ENCODE peak calls at places on chromosomes 13 and 19, in seven cellular contexts. U, W, G, N, L, B and J are unnamed samples.

GRCh38 chr19:40578442-40578908 is 1.8 kb downstream of the SHKBP1 start:
- DNase-seq in U (no peak), W (no peak), G (no peak), N (peak; percentile 86), L (peak; percentile 58), B (no peak), J (peak; percentile 24)

GRCh38 chr13:100542546-100543156 is 45.9 kb downstream of the GGACT start:
- DNase-seq in U (no peak), W (no peak), G (no peak), N (no peak), L (peak; percentile 85), B (peak; percentile 70), J (peak; percentile 80)

GRCh38 chr19:33416307-33417215 is 43.1 kb downstream of the CEBPG start:
- DNase-seq in U (peak; percentile 46), W (no peak), G (peak; percentile 49), N (peak; percentile 87), L (peak; percentile 94), B (peak; percentile 85), J (peak; percentile 90)

GRCh38 chr13:73898276-73898675 is 235.9 kb downstream of the KLF12 start:
- DNase-seq in U (no peak), W (no peak), G (no peak), N (no peak), L (no peak), B (no peak), J (no peak)

GRCh38 chr19:18434411-18435184 is 3.3 kb downstream of the ISYNA1 start:
- DNase-seq in U (no peak), W (no peak), G (no peak), N (no peak), L (no peak), B (no peak), J (no peak)

GRCh38 chr13:59444210-59444857 is 719.4 kb downstream of the DIAPH3 start:
- DNase-seq in U (no peak), W (no peak), G (no peak), N (no peak), L (no peak), B (no peak), J (peak; percentile 72)

GRCh38 chr13:98906746-98907502 is 70.9 kb downstream of the DOCK9 start:
- DNase-seq in U (no peak), W (no peak), G (no peak), N (no peak), L (no peak), B (no peak), J (no peak)

GRCh38 chr13:101916108-101916757 is 463.8 kb downstream of the ITGBL1 start:
- DNase-seq in U (no peak), W (no peak), G (no peak), N (peak; percentile 77), L (peak; percentile 59), B (peak; percentile 15), J (peak; percentile 80)

GRCh38 chr19:55580628-55581144 is at the start of gene ZNF579:
- DNase-seq in U (peak; percentile 56), W (peak; percentile 89), G (no peak), N (peak; percentile 89), L (peak; percentile 95), B (peak; percentile 85), J (peak; percentile 85)

GRCh38 chr13:49996951-49997895 is at the start of gene TRIM13:
- DNase-seq in U (peak; percentile 71), W (peak; percentile 88), G (peak; percentile 64), N (peak; percentile 87), L (peak; percentile 87), B (peak; percentile 76), J (peak; percentile 88)

GRCh38 chr19:2420490-2420889 is 6.9 kb downstream of the TIMM13 start:
- DNase-seq in U (no peak), W (no peak), G (no peak), N (no peak), L (no peak), B (no peak), J (no peak)

GRCh38 chr19:47351545-47351944 is 2.4 kb downstream of the DHX34 start:
- DNase-seq in U (no peak), W (no peak), G (no peak), N (no peak), L (peak; percentile 23), B (no peak), J (no peak)

GRCh38 chr13:107234315-107234714 is 666.4 kb upstream of the ARGLU1 start:
- DNase-seq in U (no peak), W (no peak), G (no peak), N (no peak), L (no peak), B (no peak), J (no peak)

GRCh38 chr19:14686411-14686810 is 3.4 kb upstream of the ZNF333 start:
- DNase-seq in U (no peak), W (no peak), G (no peak), N (peak; percentile 25), L (peak; percentile 35), B (no peak), J (peak; percentile 48)

GRCh38 chr13:102983496-102983895 is 82.7 kb downstream of the SLC10A2 start:
- DNase-seq in U (no peak), W (no peak), G (no peak), N (no peak), L (no peak), B (no peak), J (no peak)

GRCh38 chr19:2578391-2578826 is 102.5 kb downstream of the GADD45B start:
- DNase-seq in U (no peak), W (no peak), G (no peak), N (peak; percentile 50), L (no peak), B (no peak), J (no peak)

GRCh38 chr13:33139186-33139585 is 123.0 kb downstream of the KL start:
- DNase-seq in U (no peak), W (no peak), G (no peak), N (no peak), L (peak; percentile 67), B (no peak), J (no peak)

GRCh38 chr13:113398963-113399754 is 35.2 kb upstream of the GRTP1 start:
- DNase-seq in U (no peak), W (no peak), G (no peak), N (peak; percentile 26), L (no peak), B (no peak), J (no peak)

GRCh38 chr13:49772828-49773227 is 19.7 kb downstream of the KPNA3 start:
- DNase-seq in U (no peak), W (no peak), G (no peak), N (no peak), L (no peak), B (no peak), J (no peak)

GRCh38 chr13:98252931-98253470 is 75.9 kb upstream of the RNF113B start:
- DNase-seq in U (no peak), W (no peak), G (no peak), N (no peak), L (no peak), B (no peak), J (no peak)

GRCh38 chr19:14542721-14543328 is 13.4 kb downstream of the TECR start:
- DNase-seq in U (no peak), W (no peak), G (no peak), N (no peak), L (no peak), B (no peak), J (peak; percentile 65)

GRCh38 chr13:77697208-77698103 is at the start of gene SLAIN1:
- DNase-seq in U (peak; percentile 71), W (peak; percentile 74), G (peak; percentile 78), N (peak; percentile 90), L (peak; percentile 87), B (peak; percentile 95), J (peak; percentile 85)

GRCh38 chr19:36331353-36332228 is 47.4 kb downstream of the ZFP14 start:
- DNase-seq in U (peak; percentile 43), W (peak; percentile 81), G (peak; percentile 21), N (peak; percentile 96), L (peak; percentile 90), B (peak; percentile 85), J (peak; percentile 99)

GRCh38 chr19:18121166-18121565 is 23.6 kb downstream of the MAST3 start:
- DNase-seq in U (no peak), W (no peak), G (no peak), N (no peak), L (no peak), B (no peak), J (no peak)

GRCh38 chr19:22052644-22053013 is 345 bp downstream of the ZNF257 start:
- DNase-seq in U (no peak), W (peak; percentile 12), G (no peak), N (no peak), L (no peak), B (no peak), J (no peak)

GRCh38 chr19:3025516-3025890 is 3.6 kb downstream of the TLE2 start:
- DNase-seq in U (no peak), W (no peak), G (no peak), N (no peak), L (peak; percentile 64), B (no peak), J (no peak)

GRCh38 chr19:17376935-17377600 is at the start of gene PLVAP:
- DNase-seq in U (no peak), W (no peak), G (no peak), N (no peak), L (no peak), B (no peak), J (no peak)

GRCh38 chr19:39692166-39692565 is 12.1 kb upstream of the LGALS14 start:
- DNase-seq in U (no peak), W (no peak), G (no peak), N (no peak), L (no peak), B (no peak), J (no peak)

GRCh38 chr13:109883181-109884180 is 97.1 kb upstream of the IRS2 start:
- DNase-seq in U (no peak), W (no peak), G (no peak), N (no peak), L (no peak), B (no peak), J (no peak)

GRCh38 chr19:13095934-13096890 is 6.4 kb downstream of the LYL1 start:
- DNase-seq in U (no peak), W (peak; percentile 51), G (no peak), N (peak; percentile 75), L (peak; percentile 22), B (no peak), J (no peak)

GRCh38 chr19:45391346-45391745 is 13.5 kb downstream of the PPP1R13L start:
- DNase-seq in U (no peak), W (no peak), G (no peak), N (peak; percentile 46), L (peak; percentile 9), B (no peak), J (peak; percentile 4)

GRCh38 chr19:55437410-55437809 is 5.7 kb downstream of the SHISA7 start:
- DNase-seq in U (no peak), W (no peak), G (no peak), N (peak; percentile 85), L (peak; percentile 42), B (no peak), J (peak; percentile 25)

GRCh38 chr13:29594310-29594709 is 1.2 kb downstream of the SLC7A1 start:
- DNase-seq in U (peak; percentile 10), W (peak; percentile 40), G (no peak), N (no peak), L (peak; percentile 89), B (peak; percentile 57), J (peak; percentile 53)

GRCh38 chr13:95243207-95243606 is 58.0 kb downstream of the ABCC4 start:
- DNase-seq in U (no peak), W (no peak), G (no peak), N (no peak), L (no peak), B (no peak), J (no peak)

GRCh38 chr19:46089432-46089831 is 35.1 kb downstream of the IGFL3 start:
- DNase-seq in U (no peak), W (no peak), G (no peak), N (no peak), L (no peak), B (no peak), J (no peak)